ENCODE peak calls at places on chromosomes 6 and 20, in seven cellular contexts. O is Peyer's patch, L is RWPE1, D is left lung, H is cardiac muscle cell, T is cardiac fibroblast, E is psoas muscle. G is an unnamed sample.

GRCh38 chr6:106547961-106548453 is 81.3 kb downstream of the RTN4IP1 start:
- DNase-seq in O (no peak), L (peak; percentile 83), D (no peak), H (peak; percentile 80), T (peak; percentile 79), E (no peak), G (peak; percentile 74)

GRCh38 chr6:37314117-37314802 is 39.5 kb upstream of the RNF8 start:
- DNase-seq in O (no peak), L (no peak), D (no peak), H (no peak), T (no peak), E (no peak), G (no peak)

GRCh38 chr6:45378324-45378926 is 691 bp upstream of the SUPT3H start:
- DNase-seq in O (no peak), L (peak; percentile 17), D (peak; percentile 43), H (no peak), T (no peak), E (peak; percentile 32), G (peak; percentile 25)

GRCh38 chr20:7094438-7094997 is 327.0 kb downstream of the BMP2 start:
- DNase-seq in O (no peak), L (peak; percentile 62), D (no peak), H (peak; percentile 16), T (peak; percentile 46), E (no peak), G (peak; percentile 22)

GRCh38 chr6:108476381-108476780 is 84.3 kb upstream of the FOXO3 start:
- DNase-seq in O (no peak), L (no peak), D (no peak), H (no peak), T (no peak), E (no peak), G (no peak)

GRCh38 chr6:40778186-40778585 is 191.0 kb upstream of the LRFN2 start:
- DNase-seq in O (no peak), L (peak; percentile 44), D (no peak), H (no peak), T (peak; percentile 2), E (no peak), G (peak; percentile 6)

GRCh38 chr20:58810116-58810878 is 40.4 kb downstream of the GNAS-AS1 start:
- DNase-seq in O (no peak), L (no peak), D (no peak), H (peak; percentile 11), T (no peak), E (no peak), G (peak; percentile 43)

GRCh38 chr20:341682-342081 is 5.2 kb upstream of the NRSN2 start:
- DNase-seq in O (no peak), L (peak; percentile 85), D (no peak), H (peak; percentile 76), T (peak; percentile 97), E (no peak), G (peak; percentile 84)

GRCh38 chr6:161272600-161273355 is 1.1 kb downstream of the AGPAT4 start:
- DNase-seq in O (no peak), L (peak; percentile 24), D (no peak), H (peak; percentile 49), T (peak; percentile 59), E (no peak), G (peak; percentile 71)

GRCh38 chr20:38414769-38415450 is 20.2 kb downstream of the SNHG17 start:
- DNase-seq in O (no peak), L (no peak), D (no peak), H (no peak), T (no peak), E (no peak), G (no peak)

GRCh38 chr6:12232339-12232738 is 57.8 kb upstream of the EDN1 start:
- DNase-seq in O (no peak), L (no peak), D (no peak), H (peak; percentile 75), T (peak; percentile 79), E (no peak), G (no peak)

GRCh38 chr6:40550096-40550731 is 37.0 kb downstream of the LRFN2 start:
- DNase-seq in O (no peak), L (no peak), D (no peak), H (peak; percentile 67), T (peak; percentile 27), E (no peak), G (peak; percentile 43)

GRCh38 chr20:38098952-38099351 is 65.4 kb downstream of the RPRD1B start:
- DNase-seq in O (no peak), L (no peak), D (no peak), H (no peak), T (peak; percentile 39), E (no peak), G (no peak)

GRCh38 chr6:27178001-27178730 is 69.3 kb upstream of the PRSS16 start:
- DNase-seq in O (no peak), L (peak; percentile 26), D (peak; percentile 65), H (peak; percentile 94), T (peak; percentile 94), E (peak; percentile 43), G (peak; percentile 95)

GRCh38 chr6:30886897-30887255 is 2.6 kb downstream of the DDR1 start:
- DNase-seq in O (no peak), L (no peak), D (no peak), H (no peak), T (no peak), E (no peak), G (no peak)

GRCh38 chr6:82085701-82086100 is 161.8 kb downstream of the IBTK start:
- DNase-seq in O (no peak), L (no peak), D (no peak), H (no peak), T (no peak), E (no peak), G (no peak)

GRCh38 chr20:4916991-4917881 is 84.1 kb downstream of the SLC23A2 start:
- DNase-seq in O (no peak), L (no peak), D (no peak), H (peak; percentile 16), T (no peak), E (no peak), G (peak; percentile 65)

GRCh38 chr6:42222450-42222849 is 4.8 kb upstream of the MRPS10 start:
- DNase-seq in O (no peak), L (no peak), D (no peak), H (no peak), T (no peak), E (no peak), G (no peak)

GRCh38 chr6:144847906-144848305 is 562.8 kb downstream of the UTRN start:
- DNase-seq in O (no peak), L (no peak), D (no peak), H (peak; percentile 8), T (no peak), E (no peak), G (no peak)

GRCh38 chr6:36227379-36228344 is 31.1 kb downstream of the BRPF3 start:
- DNase-seq in O (no peak), L (peak; percentile 53), D (no peak), H (no peak), T (no peak), E (no peak), G (no peak)

GRCh38 chr6:30847421-30847970 is 36.8 kb upstream of the DDR1 start:
- DNase-seq in O (no peak), L (no peak), D (no peak), H (no peak), T (no peak), E (no peak), G (no peak)

GRCh38 chr6:33021917-33022316 is 12.5 kb upstream of the HLA-DOA start:
- DNase-seq in O (no peak), L (no peak), D (no peak), H (no peak), T (no peak), E (no peak), G (no peak)

GRCh38 chr20:34792687-34793363 is 32.6 kb downstream of the NCOA6 start:
- DNase-seq in O (no peak), L (no peak), D (no peak), H (no peak), T (no peak), E (no peak), G (no peak)

GRCh38 chr20:34797012-34797720 is 28.3 kb downstream of the NCOA6 start:
- DNase-seq in O (no peak), L (no peak), D (no peak), H (no peak), T (no peak), E (no peak), G (no peak)

GRCh38 chr20:34794006-34794585 is 31.4 kb downstream of the NCOA6 start:
- DNase-seq in O (no peak), L (no peak), D (no peak), H (no peak), T (no peak), E (no peak), G (no peak)

DNA sequence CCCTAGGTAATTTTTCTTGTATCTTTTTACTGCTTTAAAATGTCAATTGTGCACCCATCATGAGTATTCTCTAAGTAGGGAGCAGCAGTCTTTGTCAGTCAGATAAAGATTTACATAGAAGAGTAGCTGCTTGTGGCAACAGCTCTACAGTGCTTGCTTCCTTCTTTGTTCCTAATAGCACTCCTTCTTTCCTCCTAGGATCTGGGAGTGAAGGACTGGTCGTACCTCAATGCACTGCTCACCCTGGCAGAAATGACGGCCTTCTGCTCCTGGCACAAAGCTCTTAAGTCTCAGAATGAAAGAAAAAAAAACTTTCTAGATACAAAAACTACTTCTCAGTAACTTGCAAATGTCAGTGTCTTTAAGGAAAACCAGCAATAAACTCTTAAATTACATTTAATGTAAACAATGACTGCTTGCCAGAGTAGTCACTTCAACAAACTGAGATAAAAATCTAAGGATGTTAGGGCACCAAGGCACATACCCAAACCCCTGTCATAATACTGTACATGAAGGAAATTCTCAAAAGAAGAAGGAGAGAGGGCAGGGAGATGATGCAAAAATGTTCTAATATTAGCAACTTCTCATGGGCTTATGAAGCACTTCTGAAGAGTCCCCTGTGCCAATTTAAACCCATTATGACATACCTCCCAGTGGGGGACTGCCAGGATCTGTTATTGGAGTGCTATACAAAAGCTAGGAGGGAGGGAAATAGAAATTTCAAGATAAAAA is 34.0 kb downstream of the NCOA6 start:
- DNase-seq in O (no peak), L (no peak), D (no peak), H (peak; percentile 69), T (peak; percentile 60), E (no peak), G (peak; percentile 75)
- TF ChIP-seq CTCF in O (no peak), L (no peak), D (no peak), H (no peak), T (no peak), E (no peak), G (no peak)

DNA sequence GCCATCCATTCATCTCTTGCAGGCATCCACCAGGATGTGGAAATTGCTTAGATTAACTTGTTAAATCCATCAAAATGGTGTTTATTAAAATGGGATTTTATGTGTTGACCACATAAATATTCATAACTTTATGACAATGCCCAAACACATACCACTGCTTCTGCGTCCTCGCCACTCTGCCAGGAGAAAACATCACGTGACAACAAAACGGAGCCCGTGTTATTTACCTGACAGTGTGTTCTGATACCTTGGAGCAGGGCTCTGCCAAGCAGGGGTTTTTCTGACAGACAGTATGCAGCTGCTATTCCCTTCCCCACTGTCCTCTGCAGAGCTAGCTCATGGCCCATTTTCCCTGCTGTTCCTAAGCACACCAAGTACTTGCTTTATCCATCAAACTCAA is 279.5 kb upstream of the CHD6 start:
- DNase-seq in O (no peak), L (no peak), D (no peak), H (no peak), T (no peak), E (no peak), G (no peak)
- TF ChIP-seq CTCF in O (no peak), L (no peak), D (no peak), H (no peak), T (no peak), E (no peak), G (no peak)

GRCh38 chr20:49713779-49714712 is at the start of gene B4GALT5:
- DNase-seq in O (peak; percentile 85), L (peak; percentile 87), D (peak; percentile 76), H (peak; percentile 88), T (peak; percentile 58), E (peak; percentile 76), G (peak; percentile 83)
- TF ChIP-seq CTCF in O (no peak), L (no peak), D (no peak), H (no peak), T (no peak), E (no peak), G (no peak)

GRCh38 chr6:83859410-83860346 is at the start of gene CYB5R4:
- DNase-seq in O (peak; percentile 97), L (peak; percentile 97), D (peak; percentile 96), H (peak; percentile 97), T (peak; percentile 97), E (peak; percentile 94), G (peak; percentile 95)
- TF ChIP-seq CTCF in O (no peak), L (peak; percentile 28), D (no peak), H (peak; percentile 63), T (peak; percentile 59), E (peak; percentile 39), G (peak; percentile 64)